ENCODE peak calls at places on chromosomes 4 and X, in eight cellular contexts. Z, T, K, S, R, N, X and P are unnamed samples. For H3K9me3, the result is how much of the 10 kb centered on the place peaks cover.

GRCh38 chr4:67576538-67576937 is 18.0 kb downstream of the STAP1 start:
- DNase-seq in Z (no peak), N (no peak), K (no peak), X (no peak), S (no peak), R (no peak), T (peak), P (no peak)

GRCh38 chr4:20367446-20367845 is 115.7 kb downstream of the SLIT2 start:
- DNase-seq in S (no peak), N (no peak), Z (no peak), R (no peak), X (no peak), K (no peak), T (no peak), P (no peak)

GRCh38 chr4:122309988-122310626 is 68.7 kb upstream of the ADAD1 start:
- DNase-seq in Z (no peak), T (peak), K (no peak), N (no peak), R (no peak), X (no peak), S (no peak), P (no peak)

GRCh38 chr4:26217961-26218676 is 102.7 kb upstream of the RBPJ start:
- DNase-seq in X (no peak), R (peak), T (no peak), Z (no peak), S (no peak), K (no peak), N (peak), P (no peak)

GRCh38 chr4:26931961-26932360 is 71.3 kb downstream of the STIM2 start:
- DNase-seq in R (no peak), K (no peak), T (no peak), X (no peak), S (no peak), N (no peak), Z (no peak), P (no peak)

GRCh38 chr4:28883211-28883610 is 1837.0 kb upstream of the PCDH7 start:
- DNase-seq in K (no peak), N (no peak), R (no peak), T (no peak), X (no peak), Z (no peak), S (no peak), P (no peak)

GRCh38 chr4:83810428-83810827 is 274.5 kb downstream of the GPAT3 start:
- DNase-seq in K (no peak), T (no peak), S (no peak), Z (no peak), N (no peak), X (no peak), R (no peak), P (no peak)

GRCh38 chr4:152032722-152033131 is 271.9 kb upstream of the GATB start:
- DNase-seq in N (no peak), S (no peak), X (no peak), T (no peak), R (no peak), Z (no peak), K (no peak), P (peak)

GRCh38 chr4:164373021-164373420 is 380.9 kb upstream of the SMIM31 start:
- DNase-seq in R (no peak), N (no peak), T (no peak), X (no peak), Z (no peak), S (no peak), K (no peak), P (no peak)

GRCh38 chrX:129769467-129770154 is 10.1 kb upstream of the SASH3 start:
- DNase-seq in R (no peak), Z (no peak), N (no peak), T (peak), S (no peak), K (no peak), X (peak), P (no peak)

GRCh38 chr4:122652379-122652778 is 31.5 kb upstream of the IL21 start:
- DNase-seq in X (no peak), N (no peak), Z (peak), S (peak), T (peak), K (peak), R (no peak), P (peak)

GRCh38 chrX:151870603-151871002 is 42.1 kb upstream of the MAGEA4 start:
- DNase-seq in T (no peak), X (no peak), N (no peak), K (no peak), R (no peak), S (peak), Z (no peak), P (no peak)

GRCh38 chrX:153870791-153871360 is 15.1 kb downstream of the L1CAM start:
- DNase-seq in R (no peak), K (no peak), S (no peak), Z (no peak), N (no peak), X (no peak), T (no peak), P (no peak)

GRCh38 chr4:173367946-173368345 is 2.8 kb upstream of the SAP30 start:
- DNase-seq in X (no peak), Z (no peak), N (no peak), S (no peak), K (no peak), R (no peak), T (peak), P (no peak)

GRCh38 chr4:101367201-101367600 is 19.9 kb upstream of the PPP3CA start:
- DNase-seq in N (no peak), X (no peak), R (no peak), T (no peak), Z (no peak), K (no peak), S (no peak), P (peak)

GRCh38 chr4:150960818-150961217 is 54.3 kb downstream of the LRBA start:
- DNase-seq in R (no peak), K (no peak), Z (no peak), T (peak), N (no peak), S (no peak), X (no peak), P (peak)

GRCh38 chrX:140503714-140504351 is 1.0 kb downstream of the SOX3 start:
- DNase-seq in S (no peak), N (no peak), R (no peak), X (no peak), T (no peak), Z (no peak), K (no peak), P (peak)

GRCh38 chrX:82813671-82814078 is 694.4 kb upstream of the POU3F4 start:
- DNase-seq in N (no peak), T (no peak), Z (no peak), K (no peak), S (peak), X (no peak), R (no peak), P (peak)

GRCh38 chr4:7338059-7338452 is 96.7 kb downstream of the PSAPL1 start:
- DNase-seq in Z (no peak), T (no peak), R (no peak), K (no peak), S (no peak), X (no peak), N (no peak), P (no peak)

GRCh38 chr4:75881476-75881875 is 20.8 kb downstream of the PPEF2 start:
- DNase-seq in X (no peak), T (no peak), Z (no peak), S (no peak), K (no peak), R (no peak), N (no peak), P (no peak)

GRCh38 chr4:10018818-10019438 is 2.4 kb downstream of the SLC2A9 start:
- DNase-seq in X (peak), K (peak), Z (peak), N (peak), S (peak), T (peak), R (peak), P (peak)
- H3K27ac ChIP-seq in X (peak), K (peak), Z (peak), N (peak), S (peak), T (no peak), R (peak), P (peak)

GRCh38 chr4:110587666-110588285 is 35.1 kb downstream of the PITX2 start:
- DNase-seq in N (no peak), X (no peak), T (no peak), S (no peak), R (no peak), K (no peak), Z (no peak), P (no peak)

GRCh38 chr4:110589297-110589696 is 33.6 kb downstream of the PITX2 start:
- DNase-seq in Z (no peak), T (no peak), N (no peak), R (no peak), X (no peak), K (no peak), S (no peak), P (no peak)

DNA sequence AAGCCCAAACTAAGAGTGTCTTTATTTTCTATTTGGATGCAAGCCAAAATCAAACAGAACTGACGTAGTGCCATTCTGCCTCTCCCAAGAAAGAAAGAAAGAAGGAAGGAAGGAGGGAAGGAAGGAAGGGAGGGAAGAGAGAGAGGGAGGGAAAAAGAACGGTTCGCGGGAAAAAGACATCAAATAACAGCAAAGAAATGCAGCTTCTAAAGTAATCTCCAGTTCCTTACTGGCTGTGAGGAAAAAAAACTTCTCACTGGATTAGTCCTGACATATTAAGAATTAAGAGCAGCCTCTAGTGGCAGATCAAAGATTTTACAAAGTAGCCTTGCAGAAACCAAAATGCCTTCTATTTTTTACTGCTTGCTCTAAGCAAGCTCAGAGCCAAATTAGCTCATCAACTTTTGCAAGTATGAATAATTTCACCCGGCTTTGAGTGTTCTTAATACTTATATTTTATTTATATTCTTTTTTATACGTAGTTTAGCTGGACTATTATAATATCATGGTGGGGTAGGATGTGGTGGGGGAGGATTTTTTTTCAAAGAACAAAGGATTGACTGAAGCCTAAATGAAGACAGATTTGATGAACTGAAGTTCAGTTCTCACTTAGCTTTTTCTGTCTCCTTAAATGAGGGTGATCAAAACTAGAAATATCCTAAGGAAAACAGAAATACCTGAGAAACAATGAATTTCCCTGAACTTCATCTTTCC is 36.6 kb downstream of the PITX2 start:
- DNase-seq in X (no peak), S (peak), K (no peak), R (no peak), T (peak), Z (no peak), N (no peak), P (peak)
- TF ChIP-seq CTCF in X (no peak), S (peak), K (peak), R (peak), T (peak), Z (no peak), N (no peak), P (peak)

DNA sequence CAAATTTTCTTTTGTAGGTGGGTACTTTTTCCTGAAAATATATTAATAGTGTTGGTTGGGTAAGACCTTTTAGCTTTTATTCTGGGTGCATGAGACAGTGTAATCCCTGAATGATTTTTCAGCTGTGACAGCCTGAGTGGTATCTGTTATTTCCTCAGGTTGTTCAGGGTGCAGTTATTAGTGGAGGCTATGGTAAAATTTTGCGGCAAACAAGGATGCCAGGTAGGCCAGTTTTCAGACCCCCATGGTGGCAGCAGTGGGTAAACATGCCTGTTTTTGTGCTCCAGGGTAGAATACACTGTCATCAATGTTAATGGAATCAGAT is 47.9 kb upstream of the GRID2 start:
- DNase-seq in K (no peak), Z (no peak), S (no peak), X (no peak), R (no peak), T (no peak), N (no peak), P (no peak)
- H3K9me3 ChIP-seq in K (under half), Z (under half), S (under half), X (under half), R (under half), T (under half), N (under half), P (under half)

DNA sequence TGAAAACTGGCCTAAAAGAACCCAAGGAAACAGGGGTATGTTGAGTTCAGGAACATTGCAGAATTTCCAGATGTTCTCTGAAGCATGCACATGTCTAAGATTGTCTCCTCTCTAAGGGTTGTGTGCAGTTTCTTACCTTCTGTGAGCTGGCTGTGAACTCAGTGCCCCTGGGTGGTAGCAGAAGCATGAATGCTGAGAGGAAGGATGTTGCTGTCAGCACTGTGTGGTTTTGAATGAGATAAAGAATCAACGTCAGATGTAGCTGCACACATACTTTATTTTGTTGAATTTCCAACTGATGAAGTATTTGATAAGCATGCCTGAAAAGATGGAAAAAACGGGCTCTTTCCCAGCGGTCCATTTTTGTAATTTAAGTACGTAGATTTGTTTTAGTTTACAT is 23.8 kb upstream of the CD38 start:
- DNase-seq in Z (no peak), K (no peak), X (peak), N (no peak), R (no peak), T (peak), S (no peak), P (no peak)
- H3K27ac ChIP-seq in Z (no peak), K (no peak), X (no peak), N (peak), R (no peak), T (no peak), S (no peak), P (no peak)